ENCODE peak calls at places on chromosome 2, in seven cellular contexts. One of them, this sample, is unnamed.

GRCh38 chr2:144553379-144553778 is 33.5 kb upstream of the ZEB2 start:
- DNase-seq in CD8-positive, alpha-beta memory T cell: no peak
- DNase-seq in astrocyte of the cerebellum: peak; percentile 65
- DNase-seq in left lung: no peak
- DNase-seq in endothelial cell: no peak
- DNase-seq in frontal cortex: no peak
- DNase-seq in NCI-H774: no peak
- DNase-seq in this sample: peak; percentile 82

GRCh38 chr2:66867038-66867380 is 432.1 kb downstream of the MEIS1 start:
- DNase-seq in CD8-positive, alpha-beta memory T cell: no peak
- DNase-seq in astrocyte of the cerebellum: no peak
- DNase-seq in left lung: no peak
- DNase-seq in endothelial cell: no peak
- DNase-seq in frontal cortex: no peak
- DNase-seq in NCI-H774: no peak
- DNase-seq in this sample: no peak

GRCh38 chr2:179410552-179411356 is 146.1 kb upstream of the SESTD1 start:
- DNase-seq in CD8-positive, alpha-beta memory T cell: no peak
- DNase-seq in astrocyte of the cerebellum: peak; percentile 48
- DNase-seq in left lung: no peak
- DNase-seq in endothelial cell: peak; percentile 47
- DNase-seq in frontal cortex: peak; percentile 20
- DNase-seq in NCI-H774: no peak
- DNase-seq in this sample: peak; percentile 12

GRCh38 chr2:128228894-128229293 is 89.8 kb downstream of the HS6ST1 start:
- DNase-seq in CD8-positive, alpha-beta memory T cell: no peak
- DNase-seq in astrocyte of the cerebellum: no peak
- DNase-seq in left lung: no peak
- DNase-seq in endothelial cell: no peak
- DNase-seq in frontal cortex: no peak
- DNase-seq in NCI-H774: peak; percentile 57
- DNase-seq in this sample: no peak

GRCh38 chr2:74778381-74779371 is 55.3 kb upstream of the HK2 start:
- DNase-seq in CD8-positive, alpha-beta memory T cell: no peak
- DNase-seq in astrocyte of the cerebellum: no peak
- DNase-seq in left lung: no peak
- DNase-seq in endothelial cell: peak; percentile 59
- DNase-seq in frontal cortex: peak; percentile 7
- DNase-seq in NCI-H774: peak; percentile 80
- DNase-seq in this sample: no peak

GRCh38 chr2:168212866-168213265 is 34.5 kb downstream of the STK39 start:
- DNase-seq in CD8-positive, alpha-beta memory T cell: no peak
- DNase-seq in astrocyte of the cerebellum: no peak
- DNase-seq in left lung: no peak
- DNase-seq in endothelial cell: no peak
- DNase-seq in frontal cortex: no peak
- DNase-seq in NCI-H774: no peak
- DNase-seq in this sample: no peak

GRCh38 chr2:50773533-50773932 is 258.4 kb downstream of the NRXN1 start:
- DNase-seq in CD8-positive, alpha-beta memory T cell: no peak
- DNase-seq in astrocyte of the cerebellum: no peak
- DNase-seq in left lung: no peak
- DNase-seq in endothelial cell: no peak
- DNase-seq in frontal cortex: no peak
- DNase-seq in NCI-H774: no peak
- DNase-seq in this sample: no peak

GRCh38 chr2:181763423-181763822 is 83.1 kb upstream of the NEUROD1 start:
- DNase-seq in CD8-positive, alpha-beta memory T cell: no peak
- DNase-seq in astrocyte of the cerebellum: no peak
- DNase-seq in left lung: no peak
- DNase-seq in endothelial cell: no peak
- DNase-seq in frontal cortex: no peak
- DNase-seq in NCI-H774: no peak
- DNase-seq in this sample: no peak

GRCh38 chr2:220512419-220512818 is 885.0 kb downstream of the SLC4A3 start:
- DNase-seq in CD8-positive, alpha-beta memory T cell: no peak
- DNase-seq in astrocyte of the cerebellum: no peak
- DNase-seq in left lung: no peak
- DNase-seq in endothelial cell: no peak
- DNase-seq in frontal cortex: no peak
- DNase-seq in NCI-H774: no peak
- DNase-seq in this sample: no peak

GRCh38 chr2:28810384-28811285 is at the start of gene SPDYA:
- DNase-seq in CD8-positive, alpha-beta memory T cell: peak; percentile 76
- DNase-seq in astrocyte of the cerebellum: peak; percentile 15
- DNase-seq in left lung: peak; percentile 69
- DNase-seq in endothelial cell: peak; percentile 84
- DNase-seq in frontal cortex: peak; percentile 82
- DNase-seq in NCI-H774: no peak
- DNase-seq in this sample: peak; percentile 23

This sample was measured in retinal pigment epithelial cell.